ENCODE peak calls at places on chromosomes 6 and 20, in ten cellular contexts. E, C, I, X, D, B, Q, L, H and M are unnamed samples.

GRCh38 chr6:35381132-35381531 is 38.8 kb downstream of the PPARD start:
- DNase-seq in H (no peak), X (peak; percentile 74), D (no peak), C (no peak), I (no peak), L (no peak), E (no peak), B (no peak), Q (no peak), M (no peak)

GRCh38 chr20:408843-409696 is 971 bp downstream of the RBCK1 start:
- DNase-seq in X (no peak), L (no peak), E (no peak), H (no peak), I (no peak), B (no peak), Q (no peak), C (no peak), D (no peak), M (no peak)

GRCh38 chr6:118283759-118284158 is 264.3 kb upstream of the PLN start:
- DNase-seq in X (peak; percentile 68), E (peak; percentile 28), Q (peak; percentile 57), I (peak; percentile 68), D (peak; percentile 46), H (peak; percentile 55), C (peak; percentile 62), B (peak; percentile 59), L (peak; percentile 23), M (peak; percentile 54)

GRCh38 chr20:16062661-16063591 is 510.3 kb downstream of the KIF16B start:
- DNase-seq in C (no peak), D (no peak), E (no peak), X (no peak), B (no peak), Q (no peak), L (no peak), I (no peak), H (no peak), M (no peak)

GRCh38 chr6:125899726-125900182 is 56.8 kb upstream of the HINT3 start:
- DNase-seq in E (no peak), Q (peak; percentile 51), L (no peak), D (peak; percentile 86), C (no peak), I (no peak), X (no peak), H (no peak), B (no peak), M (peak; percentile 16)

GRCh38 chr6:82076855-82077254 is 170.7 kb downstream of the IBTK start:
- DNase-seq in L (no peak), I (no peak), C (no peak), X (no peak), B (no peak), E (no peak), Q (no peak), H (no peak), D (no peak), M (no peak)

GRCh38 chr6:121881974-121882667 is 446.7 kb downstream of the GJA1 start:
- DNase-seq in D (no peak), H (no peak), I (no peak), E (no peak), X (peak; percentile 92), Q (no peak), L (no peak), C (no peak), B (no peak), M (no peak)

GRCh38 chr6:165701564-165702354 is 38.7 kb upstream of the PDE10A start:
- DNase-seq in C (no peak), Q (no peak), E (no peak), D (no peak), I (no peak), B (no peak), H (no peak), X (no peak), L (no peak), M (no peak)

GRCh38 chr6:37919417-37920157 is 100.1 kb downstream of the ZFAND3 start:
- DNase-seq in B (no peak), D (no peak), C (no peak), I (no peak), H (no peak), Q (no peak), E (no peak), X (peak; percentile 92), L (no peak), M (no peak)

GRCh38 chr20:43776691-43777090 is 49.9 kb upstream of the GTSF1L start:
- DNase-seq in Q (peak; percentile 15), E (no peak), X (peak; percentile 8), B (no peak), D (no peak), I (no peak), H (no peak), L (no peak), C (no peak), M (no peak)

GRCh38 chr6:9121551-9121950 is 686.2 kb upstream of the SLC35B3 start:
- DNase-seq in X (peak; percentile 36), I (no peak), E (no peak), D (no peak), L (no peak), Q (no peak), H (no peak), B (no peak), C (no peak), M (no peak)

GRCh38 chr6:14092861-14093789 is 24.4 kb upstream of the CD83 start:
- DNase-seq in Q (peak; percentile 69), C (no peak), X (no peak), L (peak; percentile 58), D (no peak), H (no peak), E (peak; percentile 35), I (no peak), B (no peak), M (no peak)

GRCh38 chr6:7953753-7954152 is 43.2 kb upstream of the TXNDC5 start:
- DNase-seq in Q (no peak), D (no peak), E (no peak), X (no peak), B (no peak), C (no peak), L (no peak), H (no peak), I (no peak), M (no peak)

GRCh38 chr20:25408890-25409289 is 1.4 kb downstream of the GINS1 start:
- DNase-seq in H (no peak), B (no peak), E (no peak), C (no peak), I (no peak), X (no peak), Q (no peak), L (no peak), D (no peak), M (no peak)

GRCh38 chr6:14396826-14397517 is 279.4 kb downstream of the CD83 start:
- DNase-seq in H (no peak), Q (no peak), X (peak; percentile 86), B (peak; percentile 27), E (no peak), L (peak; percentile 16), I (no peak), D (no peak), C (no peak), M (peak; percentile 21)

GRCh38 chr6:142047934-142048592 is 84.7 kb upstream of the GJE1 start:
- DNase-seq in C (no peak), Q (no peak), X (no peak), D (no peak), H (no peak), I (no peak), L (no peak), E (no peak), B (no peak), M (no peak)

DNA sequence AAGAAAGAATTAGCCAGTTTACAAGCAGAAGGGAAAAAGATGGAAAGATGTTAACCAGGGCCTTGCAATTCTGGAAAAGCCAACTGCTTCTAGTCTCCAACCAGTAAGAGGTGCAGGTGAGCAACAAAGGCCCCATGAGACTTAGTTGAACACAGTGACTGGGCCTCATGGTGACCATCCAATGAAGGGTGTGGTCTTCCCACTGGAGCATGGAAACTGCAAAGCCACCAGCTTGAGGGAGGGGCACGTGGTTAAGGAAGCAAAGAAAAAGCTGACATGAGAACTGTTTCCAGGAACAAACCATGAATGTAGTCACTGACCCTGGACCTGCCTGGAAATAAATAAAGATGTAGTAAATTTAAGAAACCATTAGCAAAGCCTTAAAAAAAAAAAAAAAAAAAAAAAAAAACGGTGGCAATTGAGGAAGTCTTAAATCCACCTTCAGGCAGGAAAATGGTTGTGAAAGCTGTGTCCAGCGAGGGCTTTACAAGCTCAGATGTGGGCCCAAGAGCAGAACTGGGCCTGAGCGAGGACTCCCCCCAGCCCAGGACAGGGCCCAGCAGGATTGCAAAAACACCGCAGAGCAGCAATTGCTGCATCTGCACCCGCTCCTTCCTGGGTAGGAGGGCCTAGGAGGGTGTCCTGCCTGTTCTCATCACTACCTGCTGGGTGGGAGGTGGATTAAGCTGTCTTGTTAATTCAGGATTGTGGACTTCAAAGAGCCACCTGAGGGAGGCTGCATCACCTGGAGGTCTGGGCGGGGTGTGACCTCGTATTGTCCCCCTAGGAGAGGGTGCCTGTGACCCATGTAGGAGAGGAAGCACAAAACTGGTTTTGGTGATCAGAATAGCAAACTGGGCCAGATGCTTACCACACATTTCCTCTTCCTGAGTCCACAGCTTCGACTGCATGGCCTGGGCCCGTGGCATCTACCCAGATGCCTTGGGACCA is 10.3 kb downstream of the GFRA4 start:
- DNase-seq in D (no peak), L (no peak), E (no peak), Q (peak; percentile 27), B (no peak), I (no peak), X (no peak), H (no peak), C (no peak), M (no peak)
- TF ChIP-seq CTCF in D (no peak), L (no peak), E (no peak), Q (no peak), B (no peak), I (no peak), X (no peak), H (no peak), C (no peak), M (no peak)

GRCh38 chr20:63707558-63708300 is at the start of the genes ARFRP1 and ZGPAT:
- DNase-seq in I (peak; percentile 85), B (peak; percentile 91), D (peak; percentile 87), Q (peak; percentile 95), H (peak; percentile 47), L (peak; percentile 89), C (peak; percentile 88), E (peak; percentile 90), X (peak; percentile 67), M (peak; percentile 93)
- TF ChIP-seq POLR2A in I (peak; percentile 0), B (no peak), D (peak; percentile 40), Q (peak; percentile 33), H (peak; percentile 53), L (no peak), C (peak; percentile 38), E (peak; percentile 25), X (peak; percentile 57), M (peak; percentile 13)

DNA sequence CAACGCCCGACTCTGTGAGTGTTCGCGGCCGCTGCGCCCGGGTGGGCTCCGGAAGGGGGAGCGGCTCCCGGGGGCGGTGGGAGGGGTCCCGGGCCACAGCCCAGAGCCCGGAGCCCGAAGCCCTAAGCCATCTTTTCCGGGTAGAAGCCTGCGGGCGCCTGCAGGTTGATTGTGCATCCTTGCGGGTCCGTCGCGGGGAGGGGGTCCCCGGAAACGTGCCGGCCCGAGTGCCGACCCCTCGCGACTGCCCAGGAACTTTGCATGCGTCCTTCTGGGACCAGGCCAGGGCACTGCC is 413 bp downstream of the PTPRA start:
- DNase-seq in D (no peak), E (peak; percentile 46), C (peak; percentile 37), X (peak; percentile 28), L (peak; percentile 52), I (no peak), H (no peak), Q (no peak), B (peak; percentile 51), M (peak; percentile 36)
- H3K27ac ChIP-seq in D (peak overlapping the region; percentile 98), E (peak overlapping the region; percentile 70), C (peak overlapping the region; percentile 56), X (peak overlapping the region; percentile 45), L (peak overlapping the region; percentile 8), I (peak overlapping the region; percentile 92), H (peak overlapping the region; percentile 78), Q (peak overlapping the region; percentile 59), B (peak overlapping the region; percentile 96), M (peak overlapping the region; percentile 65)

GRCh38 chr20:62792940-62793756 is 3.1 kb upstream of the MRGBP start:
- DNase-seq in B (no peak), Q (no peak), H (no peak), D (no peak), L (no peak), I (no peak), X (no peak), C (peak; percentile 55), E (no peak), M (no peak)
- TF ChIP-seq CTCF in B (no peak), Q (no peak), H (no peak), D (no peak), L (no peak), I (no peak), X (no peak), C (no peak), E (no peak), M (no peak)